ENCODE peak calls at places on chromosome 2, in nine cellular contexts. N is left ventricle myocardium inferior; P is SJSA1; X is ovary; U is fibroblast of the aortic adventitia; S is CD8-positive, alpha-beta T cell; R is breast epithelium; B is tibial nerve; L is lower leg skin. V is an unnamed sample.

GRCh38 chr2:237833546-237833945 is 25.9 kb upstream of the RAMP1 start:
- DNase-seq in R (no peak), P (no peak), S (no peak), X (no peak), B (no peak), L (no peak), N (no peak), U (peak), V (peak)

GRCh38 chr2:99571609-99572344 is 82.0 kb upstream of the REV1 start:
- DNase-seq in N (no peak), L (no peak), P (no peak), X (no peak), B (no peak), U (no peak), R (no peak), S (no peak), V (no peak)

GRCh38 chr2:68943581-68944568 is 8.8 kb downstream of the GKN2 start:
- DNase-seq in P (peak), L (no peak), S (peak), X (peak), N (no peak), U (peak), B (peak), R (no peak), V (peak)

GRCh38 chr2:9089831-9090230 is 86.3 kb upstream of the MBOAT2 start:
- DNase-seq in X (no peak), R (no peak), L (no peak), U (peak), B (no peak), P (no peak), N (no peak), S (no peak), V (peak)

GRCh38 chr2:80467262-80467811 is 162.8 kb upstream of the LRRTM1 start:
- DNase-seq in N (no peak), X (no peak), B (no peak), P (no peak), R (no peak), L (no peak), U (no peak), S (no peak), V (no peak)

GRCh38 chr2:9256570-9257043 is 50.0 kb downstream of the ASAP2 start:
- DNase-seq in S (no peak), X (no peak), N (no peak), U (peak), B (no peak), P (no peak), L (no peak), R (no peak), V (peak)

GRCh38 chr2:202721621-202722020 is 86.9 kb downstream of the FAM117B start:
- DNase-seq in P (no peak), X (no peak), L (no peak), U (peak), N (no peak), S (no peak), B (no peak), R (no peak), V (peak)

GRCh38 chr2:227462463-227462951 is 9.4 kb upstream of the AGFG1 start:
- DNase-seq in X (no peak), R (no peak), L (no peak), B (no peak), P (no peak), N (no peak), U (no peak), S (no peak), V (no peak)

GRCh38 chr2:225137971-225138370 is 95.7 kb upstream of the DOCK10 start:
- DNase-seq in S (no peak), U (peak), L (no peak), X (no peak), B (no peak), N (no peak), R (no peak), P (no peak), V (peak)

GRCh38 chr2:53437371-53437770 is 330.2 kb upstream of the CHAC2 start:
- DNase-seq in R (no peak), L (no peak), U (no peak), P (no peak), B (no peak), N (no peak), S (no peak), X (no peak), V (peak)

DNA sequence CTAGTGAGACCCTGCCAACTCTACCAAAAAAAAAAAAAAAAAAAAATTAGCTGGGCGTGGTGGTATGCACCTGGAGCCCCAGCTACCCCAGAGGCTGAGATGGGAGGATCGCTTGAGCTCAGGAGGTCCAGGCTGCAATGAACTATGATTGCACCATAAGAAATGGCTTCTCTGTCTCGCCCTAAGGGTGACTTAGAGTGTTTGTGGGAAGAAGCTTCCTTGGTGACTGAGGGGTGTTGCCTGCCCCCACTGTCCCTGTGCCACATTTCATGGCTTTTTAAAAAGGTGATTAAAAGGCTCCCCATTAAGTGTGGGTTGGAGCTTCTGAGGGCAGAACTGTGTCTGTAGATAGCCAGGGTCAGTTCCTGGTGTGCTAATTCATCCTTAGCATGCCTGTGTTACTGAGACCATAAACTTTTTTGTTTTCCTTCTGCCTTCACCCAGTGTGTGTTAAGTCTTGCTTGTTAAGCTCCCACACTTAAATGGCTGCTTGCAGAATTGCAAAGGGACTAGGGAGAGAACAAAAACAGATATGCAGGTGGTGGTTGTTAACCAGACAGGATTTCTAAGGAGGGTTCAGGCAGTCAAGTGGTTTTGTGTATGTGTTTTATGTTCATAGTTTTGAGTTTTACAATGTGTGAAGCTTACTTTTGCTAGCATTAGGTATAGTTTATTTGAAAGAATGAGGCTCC is 14.3 kb downstream of the CERS6 start:
- DNase-seq in U (no peak), S (no peak), P (no peak), L (no peak), R (no peak), B (no peak), N (no peak), X (no peak), V (no peak)
- H3K4me3 ChIP-seq in U (no peak), S (no peak), P (no peak), L (no peak), R (no peak), B (no peak), N (no peak), X (no peak), V (no peak)

GRCh38 chr2:240926516-240927389 is 20.6 kb downstream of the CROCC2 start:
- DNase-seq in X (peak), B (peak), R (peak), N (peak), U (peak), L (peak), P (no peak), S (peak), V (no peak)
- H3K4me3 ChIP-seq in X (no peak), B (no peak), R (no peak), N (peak), U (peak), L (no peak), P (no peak), S (no peak), V (no peak)

GRCh38 chr2:64067326-64067725 is 48.1 kb upstream of the VPS54 start:
- DNase-seq in P (no peak), S (no peak), U (no peak), X (no peak), N (no peak), B (no peak), R (no peak), L (no peak), V (peak)
- H3K4me3 ChIP-seq in P (no peak), S (no peak), U (no peak), X (no peak), N (no peak), B (no peak), R (no peak), L (no peak), V (no peak)

GRCh38 chr2:217398860-217399259 is 539.0 kb upstream of the TNP1 start:
- DNase-seq in R (no peak), U (no peak), S (no peak), B (no peak), L (no peak), X (no peak), P (no peak), N (peak), V (no peak)

GRCh38 chr2:217407466-217407865 is 547.6 kb upstream of the TNP1 start:
- DNase-seq in B (no peak), R (no peak), L (no peak), U (no peak), S (no peak), P (no peak), N (no peak), X (no peak), V (peak)

GRCh38 chr2:217399288-217399687 is 539.4 kb upstream of the TNP1 start:
- DNase-seq in N (no peak), R (no peak), B (no peak), L (no peak), S (no peak), X (no peak), U (peak), P (peak), V (peak)

GRCh38 chr2:217402622-217403383 is 542.9 kb upstream of the TNP1 start:
- DNase-seq in R (no peak), U (peak), X (peak), P (no peak), S (no peak), N (no peak), L (no peak), B (no peak), V (peak)

GRCh38 chr2:217404236-217404760 is 544.4 kb upstream of the TNP1 start:
- DNase-seq in L (no peak), N (no peak), S (no peak), U (no peak), X (no peak), B (no peak), R (no peak), P (no peak), V (no peak)
- H3K4me3 ChIP-seq in L (no peak), N (no peak), S (no peak), U (no peak), X (no peak), B (no peak), R (no peak), P (no peak), V (no peak)

DNA sequence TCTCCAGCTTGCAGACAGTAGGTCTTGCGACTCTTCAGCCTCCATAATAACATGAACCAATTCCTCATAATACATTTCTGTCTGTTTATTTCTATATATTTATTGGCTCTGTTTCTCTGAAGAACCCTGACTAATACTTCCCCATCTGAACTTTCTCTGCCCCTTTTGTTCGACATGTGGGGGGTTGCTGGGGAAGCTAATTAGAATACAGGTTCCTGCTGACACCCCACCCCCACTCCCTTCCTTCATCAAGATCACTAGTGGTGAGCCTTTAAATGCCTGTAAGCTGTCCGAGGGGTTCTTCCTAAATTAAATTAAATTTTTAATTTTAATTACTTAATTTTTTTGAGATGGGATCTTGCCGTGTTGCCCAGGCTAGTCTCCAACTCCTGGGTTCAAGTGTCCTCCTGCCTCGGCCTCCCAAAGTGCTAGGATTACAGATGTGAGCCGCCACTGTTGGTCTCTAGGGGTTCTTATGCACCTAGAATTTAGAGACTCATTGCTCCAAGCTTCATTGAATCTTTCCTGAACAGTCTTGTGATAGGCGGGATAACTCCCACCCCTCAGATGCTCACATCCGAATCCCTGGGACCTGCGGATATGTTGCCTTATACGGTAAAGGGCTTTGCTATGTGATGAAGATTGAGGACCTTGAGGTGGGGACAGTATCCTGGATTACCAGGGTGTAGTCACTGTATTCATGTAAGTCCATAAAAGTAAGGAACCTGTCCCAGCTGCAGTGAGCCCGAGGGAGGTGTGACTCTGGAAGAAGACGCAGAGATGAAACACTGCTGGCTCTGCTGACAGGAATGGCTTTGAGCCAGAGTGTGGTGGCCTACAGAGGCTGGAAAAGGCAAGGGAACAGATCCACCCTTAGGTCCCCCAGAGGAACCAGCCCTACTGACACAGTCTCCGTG is 26.2 kb downstream of the HPCAL1 start:
- DNase-seq in R (no peak), P (no peak), B (no peak), N (no peak), L (no peak), X (no peak), S (peak), U (no peak), V (no peak)
- H3K4me3 ChIP-seq in R (no peak), P (no peak), B (no peak), N (no peak), L (no peak), X (no peak), S (peak), U (no peak), V (no peak)

V was measured in fibroblast of mammary gland.